ENCODE peak calls at places on chromosomes 11 and 22, in seven cellular contexts. S is IMR-90, M is tibial nerve, O is testis, T is prostate gland, K is K562, Y is suprapubic skin. F is an unnamed sample.

GRCh38 chr11:57490456-57491248 is 24.9 kb downstream of the SLC43A1 start:
- DNase-seq in S (peak; percentile 38), M (no peak), O (no peak), T (no peak), K (no peak), Y (no peak), F (no peak)

GRCh38 chr11:68904458-68904847 is 762 bp downstream of the IGHMBP2 start:
- DNase-seq in S (no peak), M (no peak), O (peak; percentile 23), T (no peak), K (peak; percentile 58), Y (no peak), F (no peak)

GRCh38 chr22:32020117-32020516 is 22.9 kb upstream of the SLC5A1 start:
- DNase-seq in S (peak; percentile 81), M (no peak), O (no peak), T (no peak), K (no peak), Y (no peak), F (no peak)

GRCh38 chr11:15146271-15147003 is 31.7 kb downstream of the INSC start:
- DNase-seq in S (peak; percentile 59), M (no peak), O (no peak), T (no peak), K (no peak), Y (no peak), F (no peak)

GRCh38 chr11:10483584-10483983 is 28.5 kb downstream of the AMPD3 start:
- DNase-seq in S (no peak), M (no peak), O (no peak), T (no peak), K (no peak), Y (peak; percentile 48), F (no peak)

GRCh38 chr22:46092011-46092410 is 58.3 kb upstream of the PPARA start:
- DNase-seq in S (no peak), M (no peak), O (no peak), T (no peak), K (no peak), Y (no peak), F (no peak)

GRCh38 chr22:17634696-17635095 is 3.9 kb upstream of the BCL2L13 start:
- DNase-seq in S (no peak), M (no peak), O (no peak), T (no peak), K (no peak), Y (no peak), F (no peak)

GRCh38 chr22:47654922-47655451 is 892.5 kb downstream of the TBC1D22A start:
- DNase-seq in S (no peak), M (no peak), O (no peak), T (no peak), K (no peak), Y (no peak), F (no peak)

GRCh38 chr11:34098813-34099212 is 6.6 kb upstream of the NAT10 start:
- DNase-seq in S (no peak), M (no peak), O (no peak), T (no peak), K (no peak), Y (no peak), F (no peak)

GRCh38 chr11:100942016-100942415 is 187.6 kb downstream of the PGR start:
- DNase-seq in S (peak; percentile 45), M (no peak), O (peak; percentile 34), T (peak; percentile 19), K (peak; percentile 14), Y (no peak), F (no peak)

GRCh38 chr11:78202733-78203167 is 14.0 kb downstream of the USP35 start:
- DNase-seq in S (no peak), M (no peak), O (no peak), T (no peak), K (no peak), Y (no peak), F (no peak)
- TF ChIP-seq POLR2A in S (no peak), M (no peak), O (no peak), T (no peak), K (no peak), Y (no peak), F (no peak)

GRCh38 chr11:35324981-35325380 is 94.4 kb downstream of the SLC1A2 start:
- DNase-seq in S (peak; percentile 40), M (no peak), O (no peak), T (no peak), K (no peak), Y (no peak), F (no peak)

GRCh38 chr11:35330156-35330889 is 89.0 kb downstream of the SLC1A2 start:
- DNase-seq in S (no peak), M (no peak), O (no peak), T (no peak), K (no peak), Y (no peak), F (no peak)

GRCh38 chr11:35330924-35331323 is 88.4 kb downstream of the SLC1A2 start:
- DNase-seq in S (no peak), M (no peak), O (no peak), T (no peak), K (no peak), Y (no peak), F (no peak)

GRCh38 chr11:35326266-35326879 is 93.0 kb downstream of the SLC1A2 start:
- DNase-seq in S (no peak), M (no peak), O (no peak), T (no peak), K (no peak), Y (no peak), F (no peak)

GRCh38 chr11:35327829-35328228 is 91.5 kb downstream of the SLC1A2 start:
- DNase-seq in S (no peak), M (no peak), O (no peak), T (no peak), K (no peak), Y (no peak), F (no peak)
- H3K4me1 ChIP-seq in S (peaks cover 4% of the 10 kb centered on the region), M (no peaks in the 10 kb centered on the region), O (no peaks in the 10 kb centered on the region), T (no peaks in the 10 kb centered on the region), K (no peaks in the 10 kb centered on the region), Y (peaks cover 19% of the 10 kb centered on the region), F (peaks cover 64% of the 10 kb centered on the region)

GRCh38 chr11:5303643-5304042 is 1.9 kb upstream of the OR51B4 start:
- DNase-seq in S (no peak), M (no peak), O (no peak), T (no peak), K (no peak), Y (no peak), F (no peak)
- TF ChIP-seq POLR2A in S (no peak), M (no peak), O (no peak), T (no peak), K (no peak), Y (no peak), F (no peak)

DNA sequence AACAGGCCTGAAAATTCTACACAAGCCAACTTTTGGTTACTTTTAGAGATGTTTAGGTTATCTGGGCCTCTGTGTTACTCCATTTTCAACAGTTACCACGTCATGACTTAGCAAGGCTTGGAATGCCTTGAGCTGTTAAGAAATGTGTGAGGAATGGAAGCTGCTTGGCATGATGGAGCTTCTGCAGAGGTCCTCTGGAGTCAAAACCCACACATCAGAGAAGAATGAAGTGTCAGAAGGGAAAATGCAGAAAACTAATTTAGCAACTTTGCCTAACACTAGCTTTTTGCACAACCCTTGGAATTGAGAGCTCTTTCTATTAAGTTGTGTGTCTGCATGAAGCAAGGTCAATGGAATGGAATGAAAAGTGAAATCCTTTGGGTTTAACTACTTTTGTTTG is 27.4 kb downstream of the FAT3 start:
- DNase-seq in S (peak; percentile 68), M (no peak), O (no peak), T (no peak), K (no peak), Y (no peak), F (no peak)
- H3K4me1 ChIP-seq in S (peaks cover 6% of the 10 kb centered on the region), M (no peaks in the 10 kb centered on the region), O (no peaks in the 10 kb centered on the region), T (no peaks in the 10 kb centered on the region), K (no peaks in the 10 kb centered on the region), Y (no peaks in the 10 kb centered on the region), F (no peaks in the 10 kb centered on the region)

GRCh38 chr22:41177040-41177625 is 28.0 kb upstream of the L3MBTL2 start:
- DNase-seq in S (no peak), M (no peak), O (peak; percentile 39), T (no peak), K (no peak), Y (no peak), F (no peak)
- TF ChIP-seq POLR2A in S (no peak), M (no peak), O (no peak), T (no peak), K (no peak), Y (no peak), F (no peak)

F was measured in body of pancreas.